ENCODE peak calls at places on chromosomes 4 and X, in nine cellular contexts. Y is WERI-Rb-1, E is right lobe of liver, S is left lung, K is body of pancreas, T is mammary epithelial cell, H is hepatocyte, O is fibroblast of lung, A is transverse colon. V is an unnamed sample.

GRCh38 chr4:85783483-85783882 is 308.5 kb downstream of the ARHGAP24 start:
- DNase-seq in Y (no peak), E (no peak), S (no peak), K (no peak), T (peak), H (no peak), O (peak), A (no peak), V (no peak)

GRCh38 chrX:63349307-63349706 is 1.8 kb downstream of the SPIN4 start:
- DNase-seq in Y (no peak), E (no peak), S (no peak), K (no peak), T (no peak), H (no peak), O (peak), A (no peak), V (no peak)

GRCh38 chr4:7462509-7462971 is 27.8 kb upstream of the PSAPL1 start:
- DNase-seq in Y (peak), E (peak), S (no peak), K (peak), T (peak), H (peak), O (no peak), A (no peak), V (no peak)

GRCh38 chrX:26845051-26845450 is 618.1 kb downstream of the PPP4R3C start:
- DNase-seq in Y (no peak), E (no peak), S (no peak), K (no peak), T (no peak), H (peak), O (peak), A (no peak), V (no peak)

GRCh38 chr4:168484626-168485025 is 4.3 kb upstream of the DDX60L start:
- DNase-seq in Y (no peak), E (no peak), S (no peak), K (no peak), T (peak), H (peak), O (peak), A (no peak), V (no peak)

GRCh38 chr4:2290974-2291704 is 29.2 kb upstream of the MXD4 start:
- DNase-seq in Y (peak), E (peak), S (no peak), K (peak), T (no peak), H (peak), O (no peak), A (peak), V (peak)

GRCh38 chrX:15674514-15674898 is 9.9 kb upstream of the CLTRN start:
- DNase-seq in Y (peak), E (peak), S (peak), K (peak), T (peak), H (peak), O (peak), A (peak), V (no peak)

GRCh38 chrX:21800344-21800770 is 39.1 kb upstream of the MBTPS2 start:
- DNase-seq in Y (no peak), E (no peak), S (no peak), K (no peak), T (peak), H (no peak), O (peak), A (no peak), V (no peak)

GRCh38 chr4:33255507-33255906 is 2535.3 kb downstream of the PCDH7 start:
- DNase-seq in Y (no peak), E (no peak), S (no peak), K (no peak), T (no peak), H (no peak), O (no peak), A (no peak), V (no peak)

GRCh38 chr4:16450724-16451123 is 224.5 kb upstream of the TAPT1 start:
- DNase-seq in Y (no peak), E (no peak), S (no peak), K (no peak), T (no peak), H (no peak), O (peak), A (no peak), V (no peak)

GRCh38 chr4:141425124-141425523 is 204.4 kb downstream of the ZNF330 start:
- DNase-seq in Y (no peak), E (no peak), S (no peak), K (no peak), T (peak), H (no peak), O (peak), A (no peak), V (no peak)

GRCh38 chrX:38768079-38768478 is 33.2 kb upstream of the MID1IP1 start:
- DNase-seq in Y (no peak), E (no peak), S (no peak), K (peak), T (peak), H (peak), O (peak), A (no peak), V (no peak)

GRCh38 chr4:23697001-23697528 is 192.8 kb downstream of the PPARGC1A start:
- DNase-seq in Y (peak), E (no peak), S (no peak), K (no peak), T (no peak), H (no peak), O (no peak), A (no peak), V (no peak)

GRCh38 chr4:172809319-172809718 is 359.3 kb upstream of the GALNT7 start:
- DNase-seq in Y (no peak), E (no peak), S (no peak), K (no peak), T (no peak), H (no peak), O (no peak), A (no peak), V (no peak)

GRCh38 chr4:98468744-98469143 is 189.7 kb downstream of the TSPAN5 start:
- DNase-seq in Y (no peak), E (no peak), S (peak), K (no peak), T (no peak), H (no peak), O (peak), A (no peak), V (no peak)

GRCh38 chr4:6534618-6535328 is 40.2 kb upstream of the MAN2B2 start:
- DNase-seq in Y (no peak), E (no peak), S (no peak), K (no peak), T (no peak), H (no peak), O (no peak), A (no peak), V (no peak)

GRCh38 chrX:78024349-78025108 is 55.1 kb upstream of the PGAM4 start:
- DNase-seq in Y (peak), E (no peak), S (peak), K (peak), T (peak), H (peak), O (peak), A (peak), V (no peak)

GRCh38 chrX:29903365-29903764 is 312.0 kb upstream of the MAGEB2 start:
- DNase-seq in Y (no peak), E (no peak), S (no peak), K (no peak), T (no peak), H (no peak), O (peak), A (no peak), V (no peak)

GRCh38 chr4:158798062-158798461 is 29.2 kb downstream of the FNIP2 start:
- DNase-seq in Y (no peak), E (no peak), S (no peak), K (no peak), T (no peak), H (no peak), O (no peak), A (no peak), V (no peak)

GRCh38 chr4:57410331-57411052 is 300.3 kb upstream of the IGFBP7 start:
- DNase-seq in Y (no peak), E (no peak), S (no peak), K (no peak), T (no peak), H (peak), O (no peak), A (no peak), V (no peak)

GRCh38 chrX:136157187-136157586 is 9.9 kb downstream of the FHL1 start:
- DNase-seq in Y (no peak), E (no peak), S (no peak), K (no peak), T (no peak), H (no peak), O (peak), A (no peak), V (no peak)

GRCh38 chr4:2798399-2799301 is 5.8 kb downstream of the SH3BP2 start:
- DNase-seq in Y (peak), E (peak), S (peak), K (no peak), T (no peak), H (no peak), O (peak), A (peak), V (peak)

DNA sequence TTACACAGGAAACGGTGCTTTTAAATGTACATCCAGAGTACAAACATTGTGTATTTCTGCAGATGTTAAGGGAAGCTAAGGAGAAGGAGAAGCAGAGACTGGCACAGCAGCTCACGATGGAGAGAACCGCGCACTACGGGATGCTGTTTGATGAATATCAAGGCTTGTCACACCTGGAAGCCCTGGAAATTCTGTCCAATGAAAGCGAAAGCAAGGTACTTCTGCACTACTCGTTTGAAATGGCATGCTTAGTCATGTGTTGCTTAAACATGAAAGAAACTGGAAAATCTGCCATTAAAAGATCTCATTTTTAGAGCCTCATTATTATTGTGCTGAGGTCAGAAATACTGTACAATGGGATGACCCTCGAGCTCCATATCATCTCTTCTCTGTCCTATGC is 47.3 kb downstream of the FAM114A1 start:
- DNase-seq in Y (no peak), E (no peak), S (no peak), K (no peak), T (no peak), H (no peak), O (no peak), A (no peak), V (no peak)
- H3K4me3 ChIP-seq in Y (no peak), E (no peak), S (no peak), K (no peak), T (no peak), H (no peak), O (no peak), A (no peak), V (no peak)

GRCh38 chr4:42401171-42401570 is 3.9 kb downstream of the SHISA3 start:
- DNase-seq in Y (no peak), E (no peak), S (no peak), K (no peak), T (no peak), H (peak), O (no peak), A (no peak), V (no peak)
- TF ChIP-seq CTCF in Y (peak), E (no peak), S (no peak), K (no peak), T (no peak), H (peak), O (no peak), A (no peak), V (peak)

GRCh38 chr4:73499996-73500765 is 18.6 kb downstream of the AFM start:
- DNase-seq in Y (no peak), E (no peak), S (no peak), K (no peak), T (no peak), H (peak), O (peak), A (no peak), V (no peak)
- H3K4me3 ChIP-seq in Y (no peak), E (no peak), S (no peak), K (no peak), T (peak), H (no peak), O (peak), A (no peak), V (no peak)

DNA sequence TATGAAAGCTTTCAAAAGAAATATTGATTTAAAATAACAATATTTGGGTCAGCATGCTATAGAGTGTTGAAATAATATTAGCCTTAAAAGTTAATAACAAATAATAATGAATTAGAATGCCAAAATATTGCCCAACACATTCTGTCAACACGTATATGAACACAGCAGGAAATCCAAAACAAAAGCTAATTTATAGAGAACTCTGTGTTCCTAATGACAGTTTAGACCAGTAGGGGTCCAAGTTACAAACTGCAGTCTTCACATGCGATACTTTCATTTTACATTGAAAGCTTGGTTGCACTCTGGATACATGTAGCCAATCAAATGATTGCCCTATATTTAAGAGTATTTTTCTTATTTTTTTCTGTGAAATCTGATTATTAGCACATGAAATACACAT is 274.4 kb downstream of the DCTD start:
- DNase-seq in Y (no peak), E (no peak), S (no peak), K (no peak), T (no peak), H (no peak), O (peak), A (no peak), V (no peak)
- TF ChIP-seq CTCF in Y (no peak), E (peak), S (no peak), K (no peak), T (no peak), H (no peak), O (no peak), A (no peak), V (peak)